ENCODE peak calls at places on chromosomes 4 and X, in four cellular contexts. N is NCI-H1105 treated with DMSO at 0.1 percent for 48 hours, K is colonic mucosa, J is globus pallidus. C is an unnamed sample.

GRCh38 chrX:53048169-53049126 is at the start of gene GPR173:
- DNase-seq in N (peak; percentile 67), J (peak; percentile 79), K (peak; percentile 29), C (no peak)

GRCh38 chrX:65610040-65610439 is 57.4 kb upstream of the MSN start:
- DNase-seq in K (no peak), J (no peak), N (no peak), C (no peak)

GRCh38 chr4:118732591-118733330 is 47.6 kb downstream of the METTL14 start:
- DNase-seq in N (no peak), J (no peak), K (no peak), C (no peak)

GRCh38 chr4:152112887-152113286 is 352.1 kb upstream of the GATB start:
- DNase-seq in K (no peak), J (no peak), N (no peak), C (no peak)

GRCh38 chr4:107270614-107271013 is 234.5 kb upstream of the DKK2 start:
- DNase-seq in K (no peak), N (no peak), J (no peak), C (no peak)

GRCh38 chrX:132786217-132786616 is 172.2 kb downstream of the HS6ST2 start:
- DNase-seq in K (no peak), J (no peak), N (no peak), C (no peak)

GRCh38 chr4:124019749-124020549 is 623.4 kb downstream of the SPRY1 start:
- DNase-seq in J (no peak), N (no peak), K (no peak), C (no peak)

GRCh38 chr4:85370400-85371032 is 104.4 kb upstream of the ARHGAP24 start:
- DNase-seq in N (peak; percentile 70), K (peak; percentile 36), J (peak; percentile 40), C (no peak)

GRCh38 chr4:26838055-26838842 is 22.4 kb upstream of the STIM2 start:
- DNase-seq in J (no peak), K (no peak), N (no peak), C (no peak)

GRCh38 chr4:128961405-128961804 is 131.9 kb downstream of the SCLT1 start:
- DNase-seq in K (no peak), N (no peak), J (no peak), C (no peak)

GRCh38 chr4:167234388-167234881 is at the start of gene SPOCK3:
- DNase-seq in J (peak; percentile 86), K (no peak), N (peak; percentile 45), C (no peak)

GRCh38 chrX:149607699-149608098 is 12.6 kb upstream of the HSFX2 start:
- DNase-seq in J (no peak), N (no peak), K (no peak), C (no peak)

GRCh38 chr4:151443777-151444176 is 34.8 kb downstream of the FHIP1A start:
- DNase-seq in K (no peak), N (no peak), J (no peak), C (no peak)

GRCh38 chrX:120302434-120302833 is 8.8 kb downstream of the TMEM255A start:
- DNase-seq in N (no peak), K (peak; percentile 26), J (no peak), C (peak; percentile 38)

GRCh38 chr4:167143018-167143417 is 91.3 kb downstream of the SPOCK3 start:
- DNase-seq in N (no peak), J (no peak), K (no peak), C (no peak)

GRCh38 chrX:114905251-114905650 is 112.2 kb downstream of the IL13RA2 start:
- DNase-seq in J (no peak), K (no peak), N (no peak), C (no peak)

GRCh38 chr4:37836256-37836655 is 9.8 kb downstream of the PGM2 start:
- DNase-seq in K (no peak), J (no peak), N (no peak), C (no peak)

GRCh38 chrX:153632612-153632980 is 14.4 kb upstream of the DUSP9 start:
- DNase-seq in N (no peak), J (no peak), K (no peak), C (no peak)

GRCh38 chr4:108172780-108173598 is 4.3 kb upstream of the LEF1 start:
- DNase-seq in J (peak; percentile 13), K (peak; percentile 40), N (peak; percentile 86), C (peak; percentile 59)

GRCh38 chrX:13937370-13938052 is 92.2 kb downstream of the GEMIN8 start:
- DNase-seq in K (no peak), N (peak; percentile 16), J (peak; percentile 54), C (no peak)

GRCh38 chr4:166435449-166435848 is 562.4 kb downstream of the TLL1 start:
- DNase-seq in K (no peak), N (no peak), J (no peak), C (no peak)

GRCh38 chr4:145207934-145208333 is 27.5 kb upstream of the OTUD4 start:
- DNase-seq in K (no peak), N (no peak), J (no peak), C (no peak)

GRCh38 chrX:96480081-96480480 is 204.6 kb upstream of the DIAPH2 start:
- DNase-seq in J (no peak), N (no peak), K (no peak), C (no peak)

GRCh38 chrX:52263417-52263816 is 78.7 kb downstream of the MAGED4 start:
- DNase-seq in K (no peak), J (no peak), N (no peak), C (no peak)

GRCh38 chr4:69583543-69583942 is 55.9 kb downstream of the UGT2A2 start:
- DNase-seq in K (no peak), J (no peak), N (no peak), C (no peak)

GRCh38 chr4:25913851-25914669 is at the start of gene SMIM20:
- DNase-seq in J (peak; percentile 92), N (peak; percentile 63), K (peak; percentile 96), C (peak; percentile 83)

GRCh38 chrX:154313147-154313546 is 17.6 kb downstream of the TKTL1 start:
- DNase-seq in N (no peak), J (no peak), K (no peak), C (no peak)

GRCh38 chr4:182495111-182495510 is 251.9 kb downstream of the TENM3 start:
- DNase-seq in K (no peak), J (no peak), N (peak; percentile 44), C (no peak)

GRCh38 chr4:182443070-182443469 is 199.9 kb downstream of the TENM3 start:
- DNase-seq in N (no peak), J (no peak), K (no peak), C (no peak)

GRCh38 chr4:168868044-168868855 is 141.8 kb downstream of the CBR4 start:
- DNase-seq in N (no peak), K (no peak), J (peak; percentile 43), C (no peak)

GRCh38 chr4:168656055-168656660 is 159.3 kb downstream of the PALLD start:
- DNase-seq in N (peak; percentile 76), J (no peak), K (no peak), C (no peak)

GRCh38 chr4:132513491-132513890 is 635.6 kb upstream of the PCDH10 start:
- DNase-seq in N (no peak), J (no peak), K (no peak), C (no peak)

GRCh38 chrX:47209508-47210238 is 8.8 kb upstream of the CDK16 start:
- DNase-seq in J (peak; percentile 41), N (no peak), K (no peak), C (no peak)

GRCh38 chr4:74319506-74319905 is 11.2 kb downstream of the EPGN start:
- DNase-seq in K (no peak), J (no peak), N (no peak), C (no peak)

GRCh38 chrX:48461830-48462229 is 8.2 kb downstream of the SLC38A5 start:
- DNase-seq in K (no peak), J (no peak), N (no peak), C (no peak)

GRCh38 chrX:47112316-47112954 is 32.1 kb downstream of the NDUFB11 start:
- DNase-seq in J (no peak), K (no peak), N (no peak), C (no peak)

GRCh38 chr4:128570380-128570779 is 239.1 kb upstream of the JADE1 start:
- DNase-seq in J (no peak), N (no peak), K (no peak), C (no peak)

C was measured in activated effector memory CD4-positive, alpha-beta T cell treated with Interleukin-2 at 50 U/mL for 16 hours.